ENCODE peak calls at places on chromosomes 13 and 19, in five cellular contexts. One of them, this sample, is unnamed.
A peak's percentile ranks its signal among the peaks of the same experiment; 100 is the strongest.

GRCh38 chr19:57620673-57621348 is 6.8 kb downstream of the ZNF134 start:
- DNase-seq in heart left ventricle: no peak
- DNase-seq in activated T-cell treated with anti-CD3 and anti-CD28 coated beads for 1 hour: no peak
- DNase-seq in HFFc6: peak; percentile 14
- DNase-seq in stimulated activated CD4-positive, alpha-beta T cell treated with anti-CD3 and anti-CD28 coated beads, TNF-alpha, amount 100 ng/mL, for 1 hour: no peak
- DNase-seq in this sample: no peak

GRCh38 chr19:47507031-47507430 is 7.8 kb downstream of the NAPA start:
- DNase-seq in heart left ventricle: peak; percentile 65
- DNase-seq in activated T-cell treated with anti-CD3 and anti-CD28 coated beads for 1 hour: no peak
- DNase-seq in HFFc6: no peak
- DNase-seq in stimulated activated CD4-positive, alpha-beta T cell treated with anti-CD3 and anti-CD28 coated beads, TNF-alpha, amount 100 ng/mL, for 1 hour: no peak
- DNase-seq in this sample: no peak

GRCh38 chr19:36182612-36183454 is 30.6 kb upstream of the COX7A1 start:
- DNase-seq in heart left ventricle: no peak
- DNase-seq in activated T-cell treated with anti-CD3 and anti-CD28 coated beads for 1 hour: no peak
- DNase-seq in HFFc6: peak; percentile 37
- DNase-seq in stimulated activated CD4-positive, alpha-beta T cell treated with anti-CD3 and anti-CD28 coated beads, TNF-alpha, amount 100 ng/mL, for 1 hour: no peak
- DNase-seq in this sample: no peak

GRCh38 chr19:46944918-46945628 is 74.6 kb upstream of the NPAS1 start:
- DNase-seq in heart left ventricle: peak; percentile 80
- DNase-seq in activated T-cell treated with anti-CD3 and anti-CD28 coated beads for 1 hour: no peak
- DNase-seq in HFFc6: peak; percentile 55
- DNase-seq in stimulated activated CD4-positive, alpha-beta T cell treated with anti-CD3 and anti-CD28 coated beads, TNF-alpha, amount 100 ng/mL, for 1 hour: no peak
- DNase-seq in this sample: no peak

GRCh38 chr13:39415403-39415802 is 187.6 kb downstream of the LHFPL6 start:
- DNase-seq in heart left ventricle: peak; percentile 67
- DNase-seq in activated T-cell treated with anti-CD3 and anti-CD28 coated beads for 1 hour: no peak
- DNase-seq in HFFc6: peak; percentile 55
- DNase-seq in stimulated activated CD4-positive, alpha-beta T cell treated with anti-CD3 and anti-CD28 coated beads, TNF-alpha, amount 100 ng/mL, for 1 hour: no peak
- DNase-seq in this sample: no peak

GRCh38 chr19:34171539-34171876 is 796 bp upstream of the LSM14A start:
- DNase-seq in heart left ventricle: no peak
- DNase-seq in activated T-cell treated with anti-CD3 and anti-CD28 coated beads for 1 hour: no peak
- DNase-seq in HFFc6: peak; percentile 85
- DNase-seq in stimulated activated CD4-positive, alpha-beta T cell treated with anti-CD3 and anti-CD28 coated beads, TNF-alpha, amount 100 ng/mL, for 1 hour: peak; percentile 18
- DNase-seq in this sample: no peak

GRCh38 chr19:5624154-5624663 is 1.3 kb downstream of the SAFB start:
- DNase-seq in heart left ventricle: peak; percentile 43
- DNase-seq in activated T-cell treated with anti-CD3 and anti-CD28 coated beads for 1 hour: peak; percentile 13
- DNase-seq in HFFc6: peak; percentile 32
- DNase-seq in stimulated activated CD4-positive, alpha-beta T cell treated with anti-CD3 and anti-CD28 coated beads, TNF-alpha, amount 100 ng/mL, for 1 hour: no peak
- DNase-seq in this sample: no peak

GRCh38 chr13:94459116-94459515 is 20.4 kb downstream of the DCT start:
- DNase-seq in heart left ventricle: no peak
- DNase-seq in activated T-cell treated with anti-CD3 and anti-CD28 coated beads for 1 hour: no peak
- DNase-seq in HFFc6: no peak
- DNase-seq in stimulated activated CD4-positive, alpha-beta T cell treated with anti-CD3 and anti-CD28 coated beads, TNF-alpha, amount 100 ng/mL, for 1 hour: no peak
- DNase-seq in this sample: no peak

GRCh38 chr19:55693336-55693974 is 18.4 kb downstream of the EPN1 start:
- DNase-seq in heart left ventricle: no peak
- DNase-seq in activated T-cell treated with anti-CD3 and anti-CD28 coated beads for 1 hour: no peak
- DNase-seq in HFFc6: no peak
- DNase-seq in stimulated activated CD4-positive, alpha-beta T cell treated with anti-CD3 and anti-CD28 coated beads, TNF-alpha, amount 100 ng/mL, for 1 hour: no peak
- DNase-seq in this sample: no peak

GRCh38 chr13:27006519-27007161 is 165.0 kb downstream of the USP12 start:
- DNase-seq in heart left ventricle: no peak
- DNase-seq in activated T-cell treated with anti-CD3 and anti-CD28 coated beads for 1 hour: no peak
- DNase-seq in HFFc6: peak; percentile 3
- DNase-seq in stimulated activated CD4-positive, alpha-beta T cell treated with anti-CD3 and anti-CD28 coated beads, TNF-alpha, amount 100 ng/mL, for 1 hour: no peak
- DNase-seq in this sample: no peak

GRCh38 chr19:19341026-19341425 is 20.4 kb downstream of the MAU2 start:
- DNase-seq in heart left ventricle: no peak
- DNase-seq in activated T-cell treated with anti-CD3 and anti-CD28 coated beads for 1 hour: no peak
- DNase-seq in HFFc6: no peak
- DNase-seq in stimulated activated CD4-positive, alpha-beta T cell treated with anti-CD3 and anti-CD28 coated beads, TNF-alpha, amount 100 ng/mL, for 1 hour: no peak
- DNase-seq in this sample: no peak

GRCh38 chr19:16590876-16591802 is 18.9 kb upstream of the SLC35E1 start:
- DNase-seq in heart left ventricle: no peak
- DNase-seq in activated T-cell treated with anti-CD3 and anti-CD28 coated beads for 1 hour: no peak
- DNase-seq in HFFc6: no peak
- DNase-seq in stimulated activated CD4-positive, alpha-beta T cell treated with anti-CD3 and anti-CD28 coated beads, TNF-alpha, amount 100 ng/mL, for 1 hour: no peak
- DNase-seq in this sample: no peak

GRCh38 chr13:52127783-52128702 is 830 bp downstream of the NEK5 start:
- DNase-seq in heart left ventricle: peak; percentile 50
- DNase-seq in activated T-cell treated with anti-CD3 and anti-CD28 coated beads for 1 hour: peak; percentile 27
- DNase-seq in HFFc6: peak; percentile 41
- DNase-seq in stimulated activated CD4-positive, alpha-beta T cell treated with anti-CD3 and anti-CD28 coated beads, TNF-alpha, amount 100 ng/mL, for 1 hour: no peak
- DNase-seq in this sample: peak; percentile 32

GRCh38 chr13:102642029-102642428 is 45.2 kb downstream of the TPP2 start:
- DNase-seq in heart left ventricle: no peak
- DNase-seq in activated T-cell treated with anti-CD3 and anti-CD28 coated beads for 1 hour: no peak
- DNase-seq in HFFc6: no peak
- DNase-seq in stimulated activated CD4-positive, alpha-beta T cell treated with anti-CD3 and anti-CD28 coated beads, TNF-alpha, amount 100 ng/mL, for 1 hour: no peak
- DNase-seq in this sample: no peak

GRCh38 chr19:610071-610800 is 20.6 kb downstream of the HCN2 start:
- DNase-seq in heart left ventricle: no peak
- DNase-seq in activated T-cell treated with anti-CD3 and anti-CD28 coated beads for 1 hour: peak; percentile 23
- DNase-seq in HFFc6: no peak
- DNase-seq in stimulated activated CD4-positive, alpha-beta T cell treated with anti-CD3 and anti-CD28 coated beads, TNF-alpha, amount 100 ng/mL, for 1 hour: no peak
- DNase-seq in this sample: peak; percentile 40

GRCh38 chr13:44758595-44759221 is 182.6 kb upstream of the TSC22D1 start:
- DNase-seq in heart left ventricle: no peak
- DNase-seq in activated T-cell treated with anti-CD3 and anti-CD28 coated beads for 1 hour: no peak
- DNase-seq in HFFc6: peak; percentile 86
- DNase-seq in stimulated activated CD4-positive, alpha-beta T cell treated with anti-CD3 and anti-CD28 coated beads, TNF-alpha, amount 100 ng/mL, for 1 hour: no peak
- DNase-seq in this sample: no peak

GRCh38 chr19:861756-862528 is 2.5 kb downstream of the CFD start:
- DNase-seq in heart left ventricle: no peak
- DNase-seq in activated T-cell treated with anti-CD3 and anti-CD28 coated beads for 1 hour: peak; percentile 66
- DNase-seq in HFFc6: no peak
- DNase-seq in stimulated activated CD4-positive, alpha-beta T cell treated with anti-CD3 and anti-CD28 coated beads, TNF-alpha, amount 100 ng/mL, for 1 hour: peak; percentile 59
- DNase-seq in this sample: peak; percentile 45

GRCh38 chr19:17075860-17076538 is 422 bp downstream of the MYO9B start:
- DNase-seq in heart left ventricle: peak; percentile 45
- DNase-seq in activated T-cell treated with anti-CD3 and anti-CD28 coated beads for 1 hour: peak; percentile 28
- DNase-seq in HFFc6: no peak
- DNase-seq in stimulated activated CD4-positive, alpha-beta T cell treated with anti-CD3 and anti-CD28 coated beads, TNF-alpha, amount 100 ng/mL, for 1 hour: peak; percentile 31
- DNase-seq in this sample: peak; percentile 44

GRCh38 chr13:63285426-63285825 is 1869.8 kb upstream of the PCDH20 start:
- DNase-seq in heart left ventricle: no peak
- DNase-seq in activated T-cell treated with anti-CD3 and anti-CD28 coated beads for 1 hour: no peak
- DNase-seq in HFFc6: no peak
- DNase-seq in stimulated activated CD4-positive, alpha-beta T cell treated with anti-CD3 and anti-CD28 coated beads, TNF-alpha, amount 100 ng/mL, for 1 hour: no peak
- DNase-seq in this sample: no peak

GRCh38 chr19:3716147-3716668 is 8.0 kb downstream of the TJP3 start:
- DNase-seq in heart left ventricle: no peak
- DNase-seq in activated T-cell treated with anti-CD3 and anti-CD28 coated beads for 1 hour: no peak
- DNase-seq in HFFc6: no peak
- DNase-seq in stimulated activated CD4-positive, alpha-beta T cell treated with anti-CD3 and anti-CD28 coated beads, TNF-alpha, amount 100 ng/mL, for 1 hour: no peak
- DNase-seq in this sample: no peak

GRCh38 chr19:34639491-34640085 is 37.4 kb downstream of the SCGB2B2 start:
- DNase-seq in heart left ventricle: peak; percentile 63
- DNase-seq in activated T-cell treated with anti-CD3 and anti-CD28 coated beads for 1 hour: peak; percentile 73
- DNase-seq in HFFc6: peak; percentile 43
- DNase-seq in stimulated activated CD4-positive, alpha-beta T cell treated with anti-CD3 and anti-CD28 coated beads, TNF-alpha, amount 100 ng/mL, for 1 hour: peak; percentile 21
- DNase-seq in this sample: peak; percentile 29

GRCh38 chr19:57559008-57559403 is 657 bp downstream of the ZNF550 start:
- DNase-seq in heart left ventricle: peak; percentile 29
- DNase-seq in activated T-cell treated with anti-CD3 and anti-CD28 coated beads for 1 hour: no peak
- DNase-seq in HFFc6: no peak
- DNase-seq in stimulated activated CD4-positive, alpha-beta T cell treated with anti-CD3 and anti-CD28 coated beads, TNF-alpha, amount 100 ng/mL, for 1 hour: no peak
- DNase-seq in this sample: no peak

GRCh38 chr13:75636339-75637095 is 387 bp downstream of the LMO7 start:
- DNase-seq in heart left ventricle: no peak
- DNase-seq in activated T-cell treated with anti-CD3 and anti-CD28 coated beads for 1 hour: peak; percentile 5
- DNase-seq in HFFc6: peak; percentile 48
- DNase-seq in stimulated activated CD4-positive, alpha-beta T cell treated with anti-CD3 and anti-CD28 coated beads, TNF-alpha, amount 100 ng/mL, for 1 hour: peak; percentile 18
- DNase-seq in this sample: peak; percentile 28

GRCh38 chr13:72530471-72530870 is 197.0 kb downstream of the MZT1 start:
- DNase-seq in heart left ventricle: no peak
- DNase-seq in activated T-cell treated with anti-CD3 and anti-CD28 coated beads for 1 hour: no peak
- DNase-seq in HFFc6: no peak
- DNase-seq in stimulated activated CD4-positive, alpha-beta T cell treated with anti-CD3 and anti-CD28 coated beads, TNF-alpha, amount 100 ng/mL, for 1 hour: no peak
- DNase-seq in this sample: no peak

GRCh38 chr13:99150575-99151370 is 49.9 kb upstream of the UBAC2 start:
- DNase-seq in heart left ventricle: no peak
- DNase-seq in activated T-cell treated with anti-CD3 and anti-CD28 coated beads for 1 hour: no peak
- DNase-seq in HFFc6: peak; percentile 89
- DNase-seq in stimulated activated CD4-positive, alpha-beta T cell treated with anti-CD3 and anti-CD28 coated beads, TNF-alpha, amount 100 ng/mL, for 1 hour: no peak
- DNase-seq in this sample: no peak

GRCh38 chr19:5149508-5149907 is 180.6 kb downstream of the KDM4B start:
- DNase-seq in heart left ventricle: no peak
- DNase-seq in activated T-cell treated with anti-CD3 and anti-CD28 coated beads for 1 hour: no peak
- DNase-seq in HFFc6: no peak
- DNase-seq in stimulated activated CD4-positive, alpha-beta T cell treated with anti-CD3 and anti-CD28 coated beads, TNF-alpha, amount 100 ng/mL, for 1 hour: no peak
- DNase-seq in this sample: no peak

GRCh38 chr19:1921326-1921725 is 16.1 kb downstream of the ADAT3 start:
- DNase-seq in heart left ventricle: no peak
- DNase-seq in activated T-cell treated with anti-CD3 and anti-CD28 coated beads for 1 hour: no peak
- DNase-seq in HFFc6: no peak
- DNase-seq in stimulated activated CD4-positive, alpha-beta T cell treated with anti-CD3 and anti-CD28 coated beads, TNF-alpha, amount 100 ng/mL, for 1 hour: no peak
- DNase-seq in this sample: no peak

GRCh38 chr13:31096624-31097302 is 64.9 kb downstream of the HSPH1 start:
- DNase-seq in heart left ventricle: no peak
- DNase-seq in activated T-cell treated with anti-CD3 and anti-CD28 coated beads for 1 hour: no peak
- DNase-seq in HFFc6: no peak
- DNase-seq in stimulated activated CD4-positive, alpha-beta T cell treated with anti-CD3 and anti-CD28 coated beads, TNF-alpha, amount 100 ng/mL, for 1 hour: no peak
- DNase-seq in this sample: no peak

GRCh38 chr19:10112895-10113591 is 1.6 kb downstream of the P2RY11 start:
- DNase-seq in heart left ventricle: no peak
- DNase-seq in activated T-cell treated with anti-CD3 and anti-CD28 coated beads for 1 hour: peak; percentile 56
- DNase-seq in HFFc6: no peak
- DNase-seq in stimulated activated CD4-positive, alpha-beta T cell treated with anti-CD3 and anti-CD28 coated beads, TNF-alpha, amount 100 ng/mL, for 1 hour: peak; percentile 62
- DNase-seq in this sample: peak; percentile 57

GRCh38 chr19:17496337-17496997 is 15.0 kb upstream of the PGLS start:
- DNase-seq in heart left ventricle: peak; percentile 63
- DNase-seq in activated T-cell treated with anti-CD3 and anti-CD28 coated beads for 1 hour: peak; percentile 78
- DNase-seq in HFFc6: peak; percentile 19
- DNase-seq in stimulated activated CD4-positive, alpha-beta T cell treated with anti-CD3 and anti-CD28 coated beads, TNF-alpha, amount 100 ng/mL, for 1 hour: peak; percentile 69
- DNase-seq in this sample: peak; percentile 74

GRCh38 chr13:38202730-38203129 is 146.9 kb upstream of the UFM1 start:
- DNase-seq in heart left ventricle: no peak
- DNase-seq in activated T-cell treated with anti-CD3 and anti-CD28 coated beads for 1 hour: no peak
- DNase-seq in HFFc6: peak; percentile 75
- DNase-seq in stimulated activated CD4-positive, alpha-beta T cell treated with anti-CD3 and anti-CD28 coated beads, TNF-alpha, amount 100 ng/mL, for 1 hour: no peak
- DNase-seq in this sample: no peak